ENCODE peak calls at places on chromosomes 5 and 9, in ten cellular contexts. L, C, Y, A, X, J, P, R, D and U are unnamed samples.

GRCh38 chr9:22722492-22722891 is 275.9 kb downstream of the DMRTA1 start:
- DNase-seq in L (no peak), C (peak; percentile 2), Y (no peak), A (no peak), X (no peak), J (no peak), P (no peak), R (no peak), D (peak; percentile 5), U (no peak)

GRCh38 chr9:134475051-134475790 is 149.0 kb downstream of the RXRA start:
- DNase-seq in L (peak; percentile 91), C (peak; percentile 8), Y (peak; percentile 28), A (no peak), X (peak; percentile 41), J (no peak), P (peak; percentile 53), R (no peak), D (peak; percentile 81), U (no peak)

GRCh38 chr9:76135902-76136301 is 245.4 kb downstream of the PCSK5 start:
- DNase-seq in L (no peak), C (no peak), Y (no peak), A (no peak), X (no peak), J (no peak), P (no peak), R (no peak), D (no peak), U (no peak)

GRCh38 chr5:112823181-112823580 is 37.9 kb upstream of the SRP19 start:
- DNase-seq in L (no peak), C (no peak), Y (no peak), A (no peak), X (no peak), J (no peak), P (no peak), R (no peak), D (no peak), U (no peak)

GRCh38 chr9:94554439-94555331 is at the start of gene PCAT7:
- DNase-seq in L (peak; percentile 59), C (no peak), Y (peak; percentile 83), A (peak; percentile 89), X (peak; percentile 44), J (peak; percentile 87), P (peak; percentile 44), R (peak; percentile 75), D (peak; percentile 47), U (peak; percentile 91)

GRCh38 chr9:34771023-34771422 is 61.1 kb upstream of the CCL21 start:
- DNase-seq in L (peak; percentile 5), C (peak; percentile 29), Y (no peak), A (no peak), X (no peak), J (no peak), P (no peak), R (no peak), D (no peak), U (peak; percentile 36)

GRCh38 chr9:81052846-81053245 is 636.5 kb downstream of the TLE1 start:
- DNase-seq in L (no peak), C (peak; percentile 52), Y (no peak), A (no peak), X (no peak), J (no peak), P (no peak), R (no peak), D (peak; percentile 62), U (peak; percentile 33)

GRCh38 chr5:150180241-150181027 is 9.4 kb upstream of the SLC6A7 start:
- DNase-seq in L (peak; percentile 91), C (no peak), Y (no peak), A (no peak), X (no peak), J (no peak), P (peak; percentile 52), R (no peak), D (peak; percentile 30), U (no peak)

GRCh38 chr5:96318569-96319100 is 114.4 kb downstream of the PCSK1 start:
- DNase-seq in L (no peak), C (no peak), Y (no peak), A (no peak), X (no peak), J (no peak), P (no peak), R (no peak), D (no peak), U (no peak)

GRCh38 chr9:37119360-37119759 is 1.0 kb upstream of the ZCCHC7 start:
- DNase-seq in L (no peak), C (no peak), Y (no peak), A (no peak), X (no peak), J (no peak), P (no peak), R (no peak), D (no peak), U (no peak)

GRCh38 chr9:37117956-37118355 is 2.4 kb upstream of the ZCCHC7 start:
- DNase-seq in L (no peak), C (no peak), Y (no peak), A (no peak), X (no peak), J (no peak), P (no peak), R (no peak), D (no peak), U (no peak)

GRCh38 chr9:37121881-37122280 is 1.5 kb downstream of the ZCCHC7 start:
- DNase-seq in L (no peak), C (no peak), Y (no peak), A (no peak), X (no peak), J (no peak), P (no peak), R (no peak), D (peak; percentile 18), U (no peak)

DNA sequence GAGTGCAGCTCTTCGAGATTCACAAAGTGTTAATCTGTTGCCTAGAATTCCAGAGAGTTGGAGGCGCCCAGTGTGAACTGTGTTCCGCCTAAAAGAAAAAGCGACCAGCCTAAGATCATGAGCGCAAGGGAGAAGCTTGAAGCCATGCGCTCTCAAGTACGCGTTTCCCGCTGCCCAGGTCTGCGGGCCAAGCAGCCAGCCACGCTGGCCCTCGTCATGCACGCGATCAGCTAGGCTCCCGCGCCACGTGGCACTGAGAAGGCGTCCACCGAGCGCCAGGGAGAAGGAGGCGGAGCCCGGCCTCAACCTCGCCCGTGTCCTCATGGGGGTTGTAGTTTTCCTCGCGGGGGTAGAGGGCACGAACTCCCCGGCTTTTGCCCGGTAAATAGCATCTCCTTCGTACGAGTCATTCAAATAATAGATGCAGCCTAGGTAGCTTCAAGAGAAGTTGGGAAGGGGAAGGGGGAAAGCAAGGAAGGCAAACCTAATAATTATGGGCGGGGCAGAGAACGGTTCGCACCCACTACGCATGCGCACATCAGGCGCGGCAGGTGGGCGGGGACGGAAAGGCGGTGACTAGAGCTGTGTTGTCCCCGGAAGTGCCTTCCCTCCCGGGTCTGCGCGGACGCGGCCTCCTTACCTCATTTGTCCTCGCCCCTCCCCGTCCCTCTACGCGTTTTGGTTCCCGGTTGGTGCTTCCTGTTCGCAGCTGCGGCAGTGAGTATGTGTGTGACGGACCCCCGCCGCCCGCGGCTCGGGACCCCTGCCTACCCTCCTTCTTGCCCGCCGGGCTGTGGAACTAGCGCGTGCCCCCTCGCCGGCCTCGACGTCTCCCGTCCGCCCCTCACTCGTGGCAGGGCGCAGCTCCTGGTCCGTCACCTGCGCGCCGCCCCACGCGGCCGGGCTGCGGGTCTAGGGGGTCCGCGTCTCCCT is at the start of gene ZCCHC7:
- DNase-seq in L (peak; percentile 96), C (peak; percentile 93), Y (peak; percentile 93), A (peak; percentile 96), X (peak; percentile 97), J (peak; percentile 88), P (peak; percentile 97), R (peak; percentile 96), D (peak; percentile 91), U (peak; percentile 99)
- TF ChIP-seq CTCF in L (no peak), C (no peak), Y (no peak), A (no peak), X (no peak), J (no peak), P (no peak), R (no peak), D (no peak), U (no peak)

GRCh38 chr5:174412374-174412773 is 312.0 kb upstream of the MSX2 start:
- DNase-seq in L (no peak), C (no peak), Y (no peak), A (no peak), X (no peak), J (no peak), P (no peak), R (peak; percentile 28), D (peak; percentile 58), U (no peak)

GRCh38 chr5:174409971-174410370 is 314.4 kb upstream of the MSX2 start:
- DNase-seq in L (no peak), C (no peak), Y (no peak), A (no peak), X (no peak), J (no peak), P (no peak), R (no peak), D (no peak), U (no peak)

GRCh38 chr5:174411513-174411819 is 312.9 kb upstream of the MSX2 start:
- DNase-seq in L (no peak), C (no peak), Y (no peak), A (no peak), X (no peak), J (no peak), P (no peak), R (no peak), D (no peak), U (no peak)

GRCh38 chr5:174410716-174411512 is 313.5 kb upstream of the MSX2 start:
- DNase-seq in L (no peak), C (peak; percentile 39), Y (no peak), A (no peak), X (no peak), J (peak; percentile 6), P (no peak), R (no peak), D (peak; percentile 91), U (peak; percentile 68)

DNA sequence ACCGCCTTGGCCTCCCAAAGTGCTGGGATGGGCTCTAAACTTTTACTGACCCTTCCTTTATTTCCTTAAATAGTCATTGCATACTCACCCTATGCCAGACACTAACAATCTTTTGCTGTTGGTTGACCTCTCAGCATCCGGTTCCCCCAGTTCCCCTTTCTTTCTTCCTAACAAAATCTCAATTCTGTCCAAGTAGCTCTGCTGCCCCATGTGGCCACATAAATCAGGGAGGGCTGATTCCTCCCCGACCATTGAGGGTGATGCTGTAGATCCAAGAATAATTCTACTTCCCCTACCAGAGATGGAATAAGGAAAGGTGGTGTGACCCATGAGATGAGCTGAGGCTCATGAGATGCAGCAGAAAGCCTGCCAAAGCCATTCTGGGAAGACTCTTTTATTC is 315.3 kb upstream of the MSX2 start:
- DNase-seq in L (no peak), C (no peak), Y (no peak), A (no peak), X (no peak), J (no peak), P (no peak), R (no peak), D (no peak), U (peak; percentile 18)
- TF ChIP-seq CTCF in L (no peak), C (peak; percentile 34), Y (no peak), A (peak; percentile 52), X (no peak), J (no peak), P (no peak), R (no peak), D (no peak), U (no peak)

GRCh38 chr5:111685969-111686368 is 71.0 kb downstream of the NREP start:
- DNase-seq in L (no peak), C (no peak), Y (no peak), A (peak; percentile 65), X (no peak), J (no peak), P (no peak), R (no peak), D (no peak), U (no peak)
- TF ChIP-seq CTCF in L (no peak), C (peak; percentile 53), Y (no peak), A (peak; percentile 73), X (no peak), J (no peak), P (no peak), R (no peak), D (no peak), U (no peak)

GRCh38 chr5:80337379-80337778 is 17.6 kb downstream of the SPZ1 start:
- DNase-seq in L (no peak), C (no peak), Y (no peak), A (no peak), X (no peak), J (no peak), P (no peak), R (no peak), D (no peak), U (no peak)
- TF ChIP-seq CTCF in L (no peak), C (no peak), Y (no peak), A (no peak), X (no peak), J (no peak), P (no peak), R (no peak), D (no peak), U (no peak)